ENCODE peak calls at places on chromosomes 12 and 14, in six cellular contexts. Q is ELF-1, N is ELR, T is T-helper 2 cell, R is coronary artery, M is fibroblast of gingiva. X is an unnamed sample.

GRCh38 chr12:109592905-109593272 is 19.3 kb downstream of the MVK start:
- DNase-seq in Q (no peak), N (no peak), T (no peak), R (no peak), M (no peak), X (no peak)

GRCh38 chr12:14471497-14471896 is 96.2 kb downstream of the PLBD1 start:
- DNase-seq in Q (no peak), N (no peak), T (no peak), R (no peak), M (no peak), X (no peak)

GRCh38 chr12:28507055-28507454 is 316.8 kb downstream of the CCDC91 start:
- DNase-seq in Q (no peak), N (no peak), T (no peak), R (no peak), M (peak; percentile 82), X (no peak)

GRCh38 chr14:62694075-62694474 is 351.2 kb downstream of the KCNH5 start:
- DNase-seq in Q (no peak), N (peak; percentile 52), T (no peak), R (no peak), M (peak; percentile 1), X (no peak)

GRCh38 chr14:37595809-37596595 is 573 bp downstream of the TTC6 start:
- DNase-seq in Q (peak; percentile 69), N (peak; percentile 69), T (peak; percentile 39), R (no peak), M (no peak), X (no peak)

GRCh38 chr14:91220581-91221000 is 23.9 kb downstream of the GPR68 start:
- DNase-seq in Q (no peak), N (no peak), T (no peak), R (no peak), M (no peak), X (no peak)

GRCh38 chr12:236445-236844 is 22.5 kb upstream of the SLC6A12 start:
- DNase-seq in Q (no peak), N (no peak), T (no peak), R (peak; percentile 29), M (no peak), X (peak; percentile 34)

GRCh38 chr12:44875954-44876553 is at the start of gene NELL2:
- DNase-seq in Q (peak; percentile 63), N (peak; percentile 34), T (peak; percentile 53), R (no peak), M (peak; percentile 2), X (no peak)

GRCh38 chr14:35533357-35534129 is 421 bp upstream of the INSM2 start:
- DNase-seq in Q (peak; percentile 90), N (peak; percentile 73), T (peak; percentile 59), R (no peak), M (peak; percentile 11), X (peak; percentile 88)

GRCh38 chr12:105907982-105908381 is 230.8 kb downstream of the NUAK1 start:
- DNase-seq in Q (no peak), N (no peak), T (no peak), R (no peak), M (no peak), X (no peak)

GRCh38 chr14:68466491-68466977 is 326.3 kb downstream of the ZFP36L1 start:
- DNase-seq in Q (no peak), N (peak; percentile 94), T (no peak), R (no peak), M (peak; percentile 86), X (no peak)

GRCh38 chr14:83047436-83047835 is 1513.8 kb upstream of the SEL1L start:
- DNase-seq in Q (no peak), N (no peak), T (no peak), R (no peak), M (no peak), X (no peak)

GRCh38 chr12:77687346-77687745 is 143.3 kb upstream of the NAV3 start:
- DNase-seq in Q (no peak), N (no peak), T (no peak), R (no peak), M (peak; percentile 72), X (no peak)

GRCh38 chr12:953776-954175 is 4.3 kb upstream of the RAD52 start:
- DNase-seq in Q (no peak), N (peak; percentile 82), T (peak; percentile 25), R (no peak), M (peak; percentile 23), X (no peak)

GRCh38 chr14:50832935-50833607 is 2.1 kb upstream of the NIN start:
- DNase-seq in Q (no peak), N (no peak), T (no peak), R (no peak), M (no peak), X (no peak)